ENCODE peak calls at places on chromosomes 6 and 20, in six cellular contexts. G is neuronal stem cell, R is IMR-90, F is mesenchymal stem cell, B is H1, K is trophoblast cell. A is an unnamed sample.

GRCh38 chr6:92810913-92811312 is 608.4 kb downstream of the EPHA7 start:
- DNase-seq in G (peak; percentile 49), R (peak; percentile 27), F (peak; percentile 46), B (peak; percentile 64), K (peak; percentile 35), A (peak; percentile 70)

GRCh38 chr6:1584146-1584545 is 25.6 kb upstream of the FOXC1 start:
- DNase-seq in G (no peak), R (no peak), F (no peak), B (no peak), K (no peak), A (no peak)

GRCh38 chr6:47247227-47247797 is 62.4 kb downstream of the TNFRSF21 start:
- DNase-seq in G (no peak), R (no peak), F (peak; percentile 47), B (no peak), K (no peak), A (no peak)

GRCh38 chr6:5671604-5672559 is 334.8 kb downstream of the NRN1 start:
- DNase-seq in G (no peak), R (no peak), F (no peak), B (no peak), K (no peak), A (no peak)

GRCh38 chr6:139540276-139540675 is 165.8 kb upstream of the CITED2 start:
- DNase-seq in G (no peak), R (peak; percentile 77), F (peak; percentile 88), B (no peak), K (no peak), A (no peak)

GRCh38 chr6:165249808-165250207 is 59.6 kb downstream of the C6orf118 start:
- DNase-seq in G (no peak), R (no peak), F (no peak), B (no peak), K (no peak), A (no peak)

GRCh38 chr6:19153270-19153980 is 683.7 kb upstream of the ID4 start:
- DNase-seq in G (no peak), R (no peak), F (no peak), B (no peak), K (no peak), A (no peak)

GRCh38 chr20:6388666-6389197 is 265.9 kb upstream of the FERMT1 start:
- DNase-seq in G (no peak), R (no peak), F (peak; percentile 54), B (no peak), K (no peak), A (no peak)

GRCh38 chr20:59391975-59392374 is 91.6 kb downstream of the EDN3 start:
- DNase-seq in G (no peak), R (no peak), F (no peak), B (no peak), K (no peak), A (no peak)

GRCh38 chr20:43541214-43541613 is 17.6 kb upstream of the SGK2 start:
- DNase-seq in G (no peak), R (peak; percentile 44), F (peak; percentile 15), B (no peak), K (peak; percentile 68), A (no peak)

GRCh38 chr20:39876974-39877615 is 811.9 kb downstream of the MAFB start:
- DNase-seq in G (no peak), R (no peak), F (no peak), B (no peak), K (no peak), A (no peak)

GRCh38 chr6:155850408-155850841 is 394.8 kb upstream of the NOX3 start:
- DNase-seq in G (no peak), R (peak; percentile 58), F (peak; percentile 64), B (no peak), K (no peak), A (no peak)

GRCh38 chr6:144265390-144265789 is 19.7 kb upstream of the UTRN start:
- DNase-seq in G (peak; percentile 67), R (peak; percentile 61), F (peak; percentile 76), B (no peak), K (peak; percentile 76), A (peak; percentile 66)

GRCh38 chr6:56757585-56757984 is 114.9 kb upstream of the DST start:
- DNase-seq in G (no peak), R (peak; percentile 71), F (peak; percentile 80), B (no peak), K (peak; percentile 59), A (no peak)

GRCh38 chr20:14622796-14623195 is 285.4 kb upstream of the FLRT3 start:
- DNase-seq in G (no peak), R (peak; percentile 2), F (peak; percentile 32), B (no peak), K (peak; percentile 4), A (peak; percentile 68)

GRCh38 chr6:109420751-109421150 is 19.7 kb downstream of the PPIL6 start:
- DNase-seq in G (no peak), R (no peak), F (no peak), B (no peak), K (peak; percentile 45), A (no peak)

GRCh38 chr6:109424946-109425345 is 15.5 kb downstream of the PPIL6 start:
- DNase-seq in G (no peak), R (peak; percentile 10), F (peak; percentile 18), B (no peak), K (peak; percentile 34), A (no peak)

GRCh38 chr6:109417646-109418045 is 22.8 kb downstream of the PPIL6 start:
- DNase-seq in G (no peak), R (no peak), F (no peak), B (no peak), K (no peak), A (no peak)

DNA sequence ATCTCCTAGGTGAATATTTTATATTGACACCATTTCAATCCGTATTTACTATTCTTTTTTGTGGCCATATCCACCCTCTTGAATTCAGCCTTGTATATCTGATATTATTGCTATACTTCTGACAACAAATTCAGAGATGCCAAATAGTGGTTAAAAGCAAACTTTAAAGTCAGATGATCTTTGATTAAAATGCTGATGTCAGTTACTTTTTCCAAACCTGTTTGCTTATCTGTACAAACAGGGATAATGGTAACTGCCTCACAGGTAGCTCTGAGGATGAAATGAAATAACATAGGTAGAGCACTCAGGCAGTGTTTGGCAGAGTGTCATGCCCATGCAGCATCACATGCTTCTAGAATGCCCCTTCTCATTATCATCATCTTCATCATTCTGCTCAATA is 19.2 kb downstream of the PPIL6 start:
- DNase-seq in G (no peak), R (no peak), F (no peak), B (no peak), K (peak; percentile 29), A (no peak)
- H4K91ac ChIP-seq in G (no peak overlapping the region), R (no peak overlapping the region), F (no peak overlapping the region), B (no peak overlapping the region), K (no peak overlapping the region), A (no peak overlapping the region)

GRCh38 chr6:99132026-99132425 is 184.3 kb upstream of the FBXL4 start:
- DNase-seq in G (no peak), R (no peak), F (no peak), B (no peak), K (no peak), A (no peak)

GRCh38 chr6:99130897-99131873 is 183.4 kb upstream of the FBXL4 start:
- DNase-seq in G (no peak), R (no peak), F (no peak), B (no peak), K (no peak), A (no peak)

DNA sequence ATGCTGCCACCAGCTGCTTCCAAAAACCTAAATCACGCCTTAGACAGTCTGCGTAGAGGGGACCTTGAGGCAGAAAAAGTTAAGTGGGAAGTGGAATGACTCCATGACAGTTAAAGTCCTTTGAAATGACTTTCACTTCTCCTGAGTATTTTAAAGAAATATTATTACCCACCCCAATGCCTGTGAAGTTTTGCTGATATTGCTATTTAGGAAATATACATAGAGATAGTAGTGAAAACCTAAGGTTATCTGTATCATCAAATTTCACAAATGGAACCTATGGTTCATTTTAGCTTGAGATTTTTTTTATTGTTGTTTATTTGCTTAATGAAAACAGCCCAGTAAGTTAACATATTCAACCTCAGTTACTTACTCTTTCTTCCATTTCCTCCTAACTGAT is 182.1 kb upstream of the FBXL4 start:
- DNase-seq in G (no peak), R (no peak), F (no peak), B (no peak), K (no peak), A (no peak)
- H4K91ac ChIP-seq in G (no peak overlapping the region), R (no peak overlapping the region), F (no peak overlapping the region), B (no peak overlapping the region), K (no peak overlapping the region), A (no peak overlapping the region)

GRCh38 chr6:33679761-33680160 is 31.7 kb downstream of the UQCC2 start:
- DNase-seq in G (no peak), R (no peak), F (no peak), B (no peak), K (no peak), A (no peak)

GRCh38 chr6:33677689-33678088 is 33.8 kb downstream of the UQCC2 start:
- DNase-seq in G (no peak), R (no peak), F (no peak), B (no peak), K (no peak), A (no peak)

GRCh38 chr6:33677153-33677660 is 34.3 kb downstream of the UQCC2 start:
- DNase-seq in G (no peak), R (peak; percentile 37), F (no peak), B (no peak), K (no peak), A (no peak)

GRCh38 chr6:33678246-33678931 is 33.1 kb downstream of the UQCC2 start:
- DNase-seq in G (no peak), R (no peak), F (no peak), B (no peak), K (no peak), A (no peak)

DNA sequence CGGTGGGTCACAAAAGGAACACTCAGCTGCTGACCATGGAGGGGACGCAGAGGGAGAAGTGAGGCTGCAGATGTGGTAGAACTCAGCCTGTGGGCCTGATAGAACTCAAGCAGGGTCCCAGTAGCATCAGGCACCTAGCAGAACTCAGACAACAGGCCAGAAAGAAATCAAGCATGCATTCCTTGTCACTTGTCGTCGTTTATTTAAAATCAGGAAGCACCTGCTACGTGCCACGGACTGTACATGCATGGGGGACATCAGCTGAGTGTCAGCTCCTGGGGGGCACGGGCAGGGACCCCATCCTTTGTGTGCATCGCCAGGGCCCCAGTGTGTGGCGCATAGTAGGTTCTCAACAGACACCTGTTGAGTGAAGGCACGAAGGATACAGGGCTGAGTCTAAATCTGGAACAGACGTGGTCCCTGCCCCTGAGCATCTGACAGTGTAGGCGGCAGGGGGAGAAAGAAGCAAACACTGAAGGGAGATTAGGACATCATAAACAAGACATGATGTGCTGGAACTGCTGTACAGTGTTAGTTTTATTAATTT is 32.5 kb downstream of the UQCC2 start:
- DNase-seq in G (no peak), R (no peak), F (no peak), B (no peak), K (no peak), A (no peak)
- H4K91ac ChIP-seq in G (no peak overlapping the region), R (no peak overlapping the region), F (no peak overlapping the region), B (no peak overlapping the region), K (no peak overlapping the region), A (no peak overlapping the region)

GRCh38 chr20:23646106-23646958 is 8.6 kb upstream of the CST3 start:
- DNase-seq in G (no peak), R (no peak), F (no peak), B (no peak), K (no peak), A (no peak)
- H4K91ac ChIP-seq in G (no peak overlapping the region), R (no peak overlapping the region), F (no peak overlapping the region), B (no peak overlapping the region), K (no peak overlapping the region), A (no peak overlapping the region)